ENCODE peak calls at places on chromosomes 11 and 22, in nine cellular contexts. J is choroid plexus epithelial cell, K is lower leg skin, Y is AG10803, M is left ventricle myocardium inferior, S is fibroblast of pulmonary artery, A is fibroblast of mammary gland, G is AG04449, F is right lobe of liver. T is an unnamed sample.

GRCh38 chr11:2825261-2825885 is 60.2 kb downstream of the CDKN1C start:
- DNase-seq in J (peak), K (peak), Y (peak), M (peak), S (peak), A (peak), G (peak), F (no peak), T (peak)

GRCh38 chr11:108663154-108663877 is 1.6 kb upstream of the DDX10 start:
- DNase-seq in J (no peak), K (no peak), Y (no peak), M (no peak), S (no peak), A (no peak), G (no peak), F (no peak), T (no peak)

GRCh38 chr11:83617671-83618070 is 331.5 kb upstream of the CCDC90B start:
- DNase-seq in J (no peak), K (no peak), Y (no peak), M (no peak), S (no peak), A (no peak), G (no peak), F (no peak), T (no peak)

GRCh38 chr11:128361451-128362020 is 225.8 kb downstream of the ETS1 start:
- DNase-seq in J (peak), K (no peak), Y (peak), M (no peak), S (no peak), A (peak), G (peak), F (peak), T (no peak)

GRCh38 chr11:44342616-44343015 is 32.7 kb upstream of the ALX4 start:
- DNase-seq in J (no peak), K (no peak), Y (no peak), M (no peak), S (no peak), A (no peak), G (no peak), F (no peak), T (no peak)

GRCh38 chr11:16615480-16615879 is 123.0 kb upstream of the C11orf58 start:
- DNase-seq in J (no peak), K (no peak), Y (no peak), M (no peak), S (no peak), A (no peak), G (no peak), F (no peak), T (no peak)

GRCh38 chr11:107397357-107397756 is 60.3 kb downstream of the CWF19L2 start:
- DNase-seq in J (no peak), K (no peak), Y (no peak), M (no peak), S (no peak), A (no peak), G (no peak), F (no peak), T (no peak)

GRCh38 chr11:72727521-72727920 is 24.7 kb downstream of the ARAP1 start:
- DNase-seq in J (no peak), K (no peak), Y (no peak), M (no peak), S (no peak), A (peak), G (no peak), F (no peak), T (no peak)

GRCh38 chr22:48369789-48370507 is 1457.7 kb downstream of the BRD1 start:
- DNase-seq in J (no peak), K (no peak), Y (peak), M (no peak), S (no peak), A (no peak), G (no peak), F (peak), T (no peak)

GRCh38 chr11:16418698-16419097 is 62.4 kb upstream of the SOX6 start:
- DNase-seq in J (no peak), K (no peak), Y (no peak), M (no peak), S (no peak), A (no peak), G (no peak), F (no peak), T (no peak)

GRCh38 chr11:124177344-124177743 is 5.8 kb upstream of the OR10D3 start:
- DNase-seq in J (peak), K (no peak), Y (no peak), M (no peak), S (no peak), A (no peak), G (no peak), F (no peak), T (no peak)

GRCh38 chr11:98300777-98301176 is 720.0 kb upstream of the CNTN5 start:
- DNase-seq in J (peak), K (no peak), Y (no peak), M (no peak), S (peak), A (no peak), G (no peak), F (no peak), T (no peak)

GRCh38 chr11:36009469-36009868 is 65.6 kb downstream of the LDLRAD3 start:
- DNase-seq in J (peak), K (no peak), Y (peak), M (no peak), S (peak), A (peak), G (no peak), F (no peak), T (peak)

GRCh38 chr11:35935390-35935789 is 8.5 kb upstream of the LDLRAD3 start:
- DNase-seq in J (no peak), K (no peak), Y (no peak), M (no peak), S (no peak), A (no peak), G (no peak), F (no peak), T (no peak)

GRCh38 chr11:37449146-37449545 is 851.1 kb upstream of the RAG2 start:
- DNase-seq in J (peak), K (peak), Y (peak), M (no peak), S (peak), A (peak), G (peak), F (no peak), T (peak)

GRCh38 chr11:32385998-32386397 is 49.3 kb downstream of the WT1 start:
- DNase-seq in J (peak), K (no peak), Y (peak), M (no peak), S (peak), A (peak), G (no peak), F (no peak), T (peak)

GRCh38 chr11:75334402-75334891 is 17.0 kb downstream of the ARRB1 start:
- DNase-seq in J (no peak), K (no peak), Y (no peak), M (no peak), S (no peak), A (no peak), G (no peak), F (no peak), T (no peak)

GRCh38 chr11:77884186-77884828 is 63.4 kb downstream of the AAMDC start:
- DNase-seq in J (peak), K (no peak), Y (peak), M (no peak), S (peak), A (peak), G (peak), F (no peak), T (peak)

GRCh38 chr11:113874920-113875413 is 405 bp downstream of the USP28 start:
- DNase-seq in J (peak), K (no peak), Y (no peak), M (no peak), S (peak), A (peak), G (no peak), F (no peak), T (no peak)

GRCh38 chr11:104774578-104774977 is 123.7 kb downstream of the CASP12 start:
- DNase-seq in J (no peak), K (no peak), Y (no peak), M (no peak), S (no peak), A (no peak), G (no peak), F (no peak), T (no peak)

GRCh38 chr22:39234157-39234793 is 10.5 kb downstream of the PDGFB start:
- DNase-seq in J (peak), K (no peak), Y (no peak), M (peak), S (peak), A (no peak), G (no peak), F (peak), T (no peak)

GRCh38 chr11:29321293-29322132 is 695.3 kb downstream of the KCNA4 start:
- DNase-seq in J (peak), K (no peak), Y (no peak), M (no peak), S (peak), A (peak), G (no peak), F (no peak), T (peak)

GRCh38 chr11:61103851-61104423 is 1.6 kb downstream of the CD5 start:
- DNase-seq in J (no peak), K (no peak), Y (no peak), M (no peak), S (no peak), A (no peak), G (no peak), F (no peak), T (no peak)

GRCh38 chr11:47566166-47566546 is 757 bp downstream of the PTPMT1 start:
- DNase-seq in J (no peak), K (no peak), Y (no peak), M (no peak), S (no peak), A (no peak), G (no peak), F (peak), T (peak)

GRCh38 chr11:72814831-72815618 is 814 bp downstream of the ATG16L2 start:
- DNase-seq in J (peak), K (no peak), Y (peak), M (no peak), S (peak), A (peak), G (no peak), F (no peak), T (peak)

GRCh38 chr11:19241260-19242183 is 777 bp upstream of the E2F8 start:
- DNase-seq in J (no peak), K (no peak), Y (no peak), M (peak), S (no peak), A (no peak), G (no peak), F (peak), T (no peak)

GRCh38 chr22:50600541-50600940 is at the start of gene MAPK8IP2:
- DNase-seq in J (no peak), K (no peak), Y (no peak), M (no peak), S (no peak), A (no peak), G (no peak), F (peak), T (no peak)

GRCh38 chr22:38148252-38148651 is 33.4 kb downstream of the PLA2G6 start:
- DNase-seq in J (peak), K (no peak), Y (peak), M (no peak), S (peak), A (peak), G (no peak), F (no peak), T (peak)

GRCh38 chr22:24026056-24026455 is 15.0 kb downstream of the CABIN1 start:
- DNase-seq in J (no peak), K (no peak), Y (no peak), M (no peak), S (no peak), A (no peak), G (no peak), F (no peak), T (no peak)

GRCh38 chr11:44952500-44953260 is 2.0 kb upstream of the TP53I11 start:
- DNase-seq in J (no peak), K (no peak), Y (no peak), M (no peak), S (no peak), A (no peak), G (no peak), F (no peak), T (no peak)

GRCh38 chr11:114180301-114181055 is 115.7 kb upstream of the NNMT start:
- DNase-seq in J (peak), K (no peak), Y (no peak), M (no peak), S (peak), A (peak), G (no peak), F (peak), T (no peak)

GRCh38 chr11:13008625-13009475 is at the start of gene RASSF10:
- DNase-seq in J (no peak), K (peak), Y (no peak), M (peak), S (peak), A (no peak), G (no peak), F (peak), T (peak)
- H3K4me3 ChIP-seq in J (no peak), K (peak), Y (no peak), M (peak), S (no peak), A (no peak), G (peak), F (peak), T (no peak)

GRCh38 chr11:134398644-134399292 is 13.3 kb downstream of the B3GAT1 start:
- DNase-seq in J (no peak), K (no peak), Y (no peak), M (no peak), S (no peak), A (no peak), G (no peak), F (no peak), T (no peak)
- TF ChIP-seq CTCF in J (no peak), K (no peak), Y (no peak), M (no peak), S (no peak), A (no peak), G (no peak), F (no peak), T (no peak)

DNA sequence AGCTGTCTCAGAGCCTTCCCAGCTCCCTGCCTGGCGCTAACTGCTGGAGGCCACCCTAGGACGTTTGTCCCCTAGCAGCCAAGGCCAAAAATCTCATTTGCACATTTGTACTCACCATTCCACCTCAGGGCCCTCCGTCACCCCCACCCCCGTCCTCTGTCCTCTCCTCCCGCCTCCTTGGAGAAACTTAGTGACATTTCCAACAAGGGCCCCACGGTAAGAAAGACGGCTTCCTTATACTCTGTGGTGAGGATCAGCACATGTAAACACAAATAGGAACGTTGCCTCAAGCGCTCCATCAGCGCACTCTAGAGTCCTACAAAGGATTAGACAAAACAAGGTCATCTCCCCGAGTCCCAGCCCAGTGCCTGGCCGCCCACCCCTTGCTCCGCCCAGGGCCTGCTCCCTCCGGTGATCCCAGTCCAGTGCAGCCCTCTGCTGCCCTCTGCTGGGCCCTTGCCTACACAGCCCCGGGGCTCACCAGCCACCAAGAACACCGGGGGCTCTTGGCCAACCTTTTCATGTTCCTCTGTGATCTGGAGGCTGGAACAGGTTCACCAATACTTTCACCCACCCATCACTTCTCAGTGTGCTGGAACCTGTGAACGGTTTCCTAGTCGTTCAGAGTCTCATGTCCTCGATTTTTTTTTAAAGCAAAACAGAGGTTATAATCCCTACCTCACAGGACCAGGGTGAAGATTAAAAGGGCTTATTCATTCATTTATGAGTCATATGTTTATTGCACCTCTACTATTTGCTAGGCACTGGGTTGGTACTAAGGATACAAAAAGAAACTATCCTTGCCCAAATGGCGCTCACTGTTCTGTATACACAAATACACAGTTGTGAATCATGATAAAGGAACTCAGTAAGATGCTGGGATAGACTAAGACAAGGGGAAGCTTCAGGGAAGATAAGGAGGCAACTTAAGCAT is 15.2 kb upstream of the CTR9 start:
- DNase-seq in J (peak), K (peak), Y (peak), M (peak), S (peak), A (peak), G (peak), F (peak), T (peak)
- H3K4me3 ChIP-seq in J (peak), K (no peak), Y (peak), M (peak), S (peak), A (peak), G (peak), F (peak), T (peak)

DNA sequence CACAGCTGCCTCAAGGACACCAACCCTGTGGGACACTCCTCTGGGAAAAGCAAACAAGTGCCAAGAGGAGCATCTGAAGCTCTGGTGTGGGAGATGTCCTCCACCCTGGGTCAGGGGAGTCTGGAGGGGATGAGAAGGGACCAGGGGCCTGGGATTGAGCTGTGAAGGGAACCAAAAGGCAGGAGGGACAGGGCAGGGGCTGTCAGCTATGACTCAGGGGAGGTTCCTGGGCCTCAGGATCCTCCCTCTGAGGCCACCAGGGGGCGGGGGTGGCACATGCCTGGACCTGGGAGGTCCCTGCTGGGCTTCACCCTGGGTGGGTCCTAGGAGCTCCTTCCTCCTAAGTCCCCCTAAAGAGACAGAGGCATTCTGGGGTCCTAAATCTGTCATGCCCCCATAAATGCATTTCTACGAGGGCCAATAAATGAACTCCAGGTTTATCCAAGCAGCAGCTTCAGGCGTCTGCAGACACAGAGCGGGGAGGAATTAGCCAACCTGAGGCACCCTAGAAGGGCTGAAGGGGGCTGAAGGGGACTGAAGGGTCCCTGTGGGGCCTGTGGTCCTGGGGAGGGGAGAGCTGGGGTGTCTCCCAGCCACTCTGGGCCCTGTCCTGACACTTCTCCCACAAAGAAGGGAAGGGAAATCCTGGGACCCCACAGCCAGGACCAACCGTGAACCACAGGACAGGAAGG is 31.9 kb upstream of the IGLL5 start:
- DNase-seq in J (peak), K (no peak), Y (no peak), M (no peak), S (peak), A (peak), G (no peak), F (no peak), T (peak)
- TF ChIP-seq CTCF in J (peak), K (no peak), Y (peak), M (peak), S (peak), A (peak), G (peak), F (peak), T (peak)

GRCh38 chr11:110773442-110773841 is 61.2 kb upstream of the ARHGAP20 start:
- DNase-seq in J (no peak), K (no peak), Y (no peak), M (no peak), S (no peak), A (no peak), G (no peak), F (no peak), T (no peak)
- H3K4me3 ChIP-seq in J (no peak), K (no peak), Y (no peak), M (no peak), S (no peak), A (no peak), G (no peak), F (no peak), T (no peak)

DNA sequence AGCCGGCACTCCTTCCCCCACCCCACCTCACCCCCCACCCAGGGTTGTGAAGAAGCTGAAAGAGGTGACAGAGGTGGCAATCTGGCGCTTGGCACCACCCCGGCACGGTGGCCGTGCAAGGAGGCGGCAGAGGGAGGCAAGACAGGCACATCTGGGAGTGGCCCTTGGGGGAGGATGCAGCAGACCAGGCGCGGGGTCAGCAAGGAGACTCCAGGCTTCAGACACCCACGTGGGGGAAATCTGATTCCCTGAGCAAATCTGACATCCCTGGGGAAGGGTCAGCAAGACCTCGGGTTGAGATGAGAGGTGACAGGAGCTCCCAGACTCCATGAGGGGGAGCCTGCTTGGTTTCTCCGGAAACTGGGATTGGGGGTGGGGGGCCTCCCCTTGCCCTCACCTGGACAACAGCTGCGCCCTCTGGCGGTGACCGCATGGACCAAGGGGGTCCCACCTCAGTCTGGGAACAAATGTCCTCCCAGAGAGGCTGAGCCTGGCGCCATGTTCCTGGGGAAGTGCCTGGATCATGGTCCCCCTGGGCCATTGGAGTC is 4.0 kb upstream of the RCOR2 start:
- DNase-seq in J (no peak), K (no peak), Y (no peak), M (no peak), S (no peak), A (no peak), G (no peak), F (no peak), T (peak)
- TF ChIP-seq CTCF in J (peak), K (no peak), Y (peak), M (peak), S (peak), A (peak), G (peak), F (peak), T (peak)

GRCh38 chr11:27719575-27719925 is 19.3 kb upstream of the BDNF start:
- DNase-seq in J (no peak), K (no peak), Y (no peak), M (no peak), S (no peak), A (no peak), G (no peak), F (no peak), T (no peak)
- H3K4me3 ChIP-seq in J (peak), K (no peak), Y (peak), M (peak), S (peak), A (peak), G (peak), F (no peak), T (peak)

GRCh38 chr22:18998998-18999397 is 62.9 kb upstream of the PRODH start:
- DNase-seq in J (no peak), K (no peak), Y (no peak), M (no peak), S (no peak), A (no peak), G (no peak), F (no peak), T (no peak)
- TF ChIP-seq CTCF in J (peak), K (no peak), Y (no peak), M (no peak), S (peak), A (peak), G (no peak), F (no peak), T (no peak)

GRCh38 chr11:64291746-64292457 is 800 bp downstream of the KCNK4 start:
- DNase-seq in J (no peak), K (no peak), Y (no peak), M (no peak), S (no peak), A (no peak), G (no peak), F (no peak), T (no peak)
- H3K4me3 ChIP-seq in J (no peak), K (no peak), Y (peak), M (peak), S (no peak), A (no peak), G (peak), F (peak), T (peak)

T was measured in foreskin fibroblast.